ENCODE peak calls at places on chromosomes 5 and 9, in nine cellular contexts. R is HCT116, P is HL-60, H is natural killer cell, K is GM12865, L is neural crest cell, T is astrocyte of the spinal cord, Q is fibroblast of lung, M is lower leg skin. C is an unnamed sample.

GRCh38 chr5:153079396-153079795 is 411.1 kb upstream of the GRIA1 start:
- DNase-seq in R (no peak), P (no peak), H (no peak), K (no peak), L (no peak), T (no peak), Q (no peak), M (no peak), C (no peak)

GRCh38 chr9:101738566-101739183 is at the start of gene GRIN3A:
- DNase-seq in R (no peak), P (no peak), H (no peak), K (no peak), L (peak; percentile 7), T (no peak), Q (no peak), M (no peak), C (no peak)

GRCh38 chr5:160467555-160468418 is 46.1 kb downstream of the PTTG1 start:
- DNase-seq in R (no peak), P (no peak), H (peak; percentile 79), K (peak; percentile 97), L (no peak), T (peak; percentile 85), Q (peak; percentile 72), M (peak; percentile 92), C (peak; percentile 82)

GRCh38 chr5:146059349-146060220 is 45.8 kb downstream of the PLAC8L1 start:
- DNase-seq in R (no peak), P (no peak), H (no peak), K (no peak), L (no peak), T (no peak), Q (no peak), M (no peak), C (no peak)

GRCh38 chr5:127582723-127583370 is 65.4 kb downstream of the PRRC1 start:
- DNase-seq in R (no peak), P (no peak), H (no peak), K (no peak), L (no peak), T (peak; percentile 7), Q (no peak), M (no peak), C (no peak)

GRCh38 chr5:93800988-93801811 is 59.8 kb upstream of the POU5F2 start:
- DNase-seq in R (peak; percentile 66), P (no peak), H (no peak), K (peak; percentile 54), L (peak; percentile 39), T (peak; percentile 77), Q (peak; percentile 81), M (no peak), C (no peak)

GRCh38 chr5:108727639-108728565 is 19.8 kb upstream of the FER start:
- DNase-seq in R (peak; percentile 82), P (peak; percentile 40), H (peak; percentile 53), K (peak; percentile 85), L (peak; percentile 79), T (peak; percentile 92), Q (peak; percentile 93), M (peak; percentile 98), C (peak; percentile 62)

GRCh38 chr9:4987996-4988421 is 2.9 kb downstream of the JAK2 start:
- DNase-seq in R (peak; percentile 48), P (no peak), H (peak; percentile 17), K (peak; percentile 75), L (peak; percentile 55), T (peak; percentile 78), Q (peak; percentile 76), M (no peak), C (no peak)

GRCh38 chr5:177128551-177128976 is 5.0 kb upstream of the NSD1 start:
- DNase-seq in R (no peak), P (no peak), H (no peak), K (no peak), L (no peak), T (no peak), Q (no peak), M (no peak), C (no peak)

GRCh38 chr9:20303066-20303465 is 319.2 kb downstream of the MLLT3 start:
- DNase-seq in R (no peak), P (no peak), H (no peak), K (no peak), L (no peak), T (no peak), Q (peak; percentile 22), M (no peak), C (no peak)

GRCh38 chr9:113993838-113994540 is 84.1 kb downstream of the AMBP start:
- DNase-seq in R (no peak), P (no peak), H (no peak), K (no peak), L (no peak), T (peak; percentile 73), Q (peak; percentile 72), M (peak; percentile 93), C (no peak)

GRCh38 chr9:85740821-85741111 is 988 bp downstream of the AGTPBP1 start:
- DNase-seq in R (no peak), P (peak; percentile 90), H (no peak), K (no peak), L (no peak), T (peak; percentile 37), Q (peak; percentile 34), M (no peak), C (no peak)

GRCh38 chr5:5492087-5492933 is 69.8 kb downstream of the ICE1 start:
- DNase-seq in R (peak; percentile 57), P (peak; percentile 27), H (no peak), K (peak; percentile 67), L (no peak), T (peak; percentile 55), Q (peak; percentile 69), M (no peak), C (no peak)

GRCh38 chr5:63957617-63958016 is 4.6 kb downstream of the HTR1A start:
- DNase-seq in R (no peak), P (no peak), H (no peak), K (no peak), L (no peak), T (no peak), Q (no peak), M (no peak), C (no peak)

GRCh38 chr5:63960646-63961045 is 1.6 kb downstream of the HTR1A start:
- DNase-seq in R (no peak), P (no peak), H (no peak), K (no peak), L (no peak), T (no peak), Q (no peak), M (peak; percentile 68), C (no peak)

GRCh38 chr5:63958654-63959053 is 3.6 kb downstream of the HTR1A start:
- DNase-seq in R (no peak), P (no peak), H (no peak), K (no peak), L (no peak), T (no peak), Q (no peak), M (no peak), C (no peak)

GRCh38 chr5:63961125-63961597 is 1.1 kb downstream of the HTR1A start:
- DNase-seq in R (no peak), P (no peak), H (no peak), K (no peak), L (no peak), T (no peak), Q (no peak), M (peak; percentile 72), C (no peak)

GRCh38 chr5:63959177-63959982 is 2.9 kb downstream of the HTR1A start:
- DNase-seq in R (no peak), P (no peak), H (no peak), K (no peak), L (peak; percentile 35), T (no peak), Q (no peak), M (peak; percentile 70), C (no peak)
- TF ChIP-seq CTCF in R (no peak), P (no peak), H (no peak), K (no peak), L (peak; percentile 74), T (no peak), Q (no peak), M (no peak), C (no peak)

GRCh38 chr9:115691097-115691496 is 462.5 kb upstream of the PAPPA start:
- DNase-seq in R (no peak), P (no peak), H (no peak), K (no peak), L (no peak), T (peak; percentile 97), Q (peak; percentile 96), M (no peak), C (no peak)

GRCh38 chr9:115694991-115695390 is 458.6 kb upstream of the PAPPA start:
- DNase-seq in R (no peak), P (no peak), H (no peak), K (no peak), L (no peak), T (no peak), Q (no peak), M (no peak), C (no peak)

GRCh38 chr9:115689331-115689730 is 464.3 kb upstream of the PAPPA start:
- DNase-seq in R (no peak), P (no peak), H (no peak), K (no peak), L (no peak), T (no peak), Q (no peak), M (no peak), C (no peak)

GRCh38 chr9:115691686-115692085 is 461.9 kb upstream of the PAPPA start:
- DNase-seq in R (no peak), P (no peak), H (no peak), K (no peak), L (no peak), T (peak; percentile 71), Q (peak; percentile 74), M (no peak), C (no peak)

GRCh38 chr9:115694014-115694413 is 459.6 kb upstream of the PAPPA start:
- DNase-seq in R (no peak), P (no peak), H (no peak), K (peak; percentile 3), L (no peak), T (peak; percentile 82), Q (peak; percentile 95), M (no peak), C (no peak)
- TF ChIP-seq CTCF in R (peak; percentile 25), P (no peak), H (no peak), K (no peak), L (peak; percentile 35), T (peak; percentile 31), Q (peak; percentile 37), M (no peak), C (no peak)

GRCh38 chr5:36090033-36090432 is 23.4 kb upstream of the UGT3A2 start:
- DNase-seq in R (peak; percentile 29), P (no peak), H (no peak), K (peak; percentile 58), L (no peak), T (peak; percentile 5), Q (peak; percentile 11), M (no peak), C (no peak)
- TF ChIP-seq CTCF in R (peak; percentile 17), P (peak; percentile 28), H (no peak), K (peak; percentile 52), L (peak; percentile 48), T (peak; percentile 58), Q (peak; percentile 35), M (no peak), C (no peak)

GRCh38 chr9:87792831-87793288 is 66.9 kb downstream of the CTSL start:
- DNase-seq in R (peak; percentile 63), P (peak; percentile 93), H (no peak), K (peak; percentile 86), L (no peak), T (peak; percentile 40), Q (peak; percentile 94), M (peak; percentile 93), C (no peak)
- TF ChIP-seq CTCF in R (no peak), P (no peak), H (no peak), K (no peak), L (no peak), T (peak; percentile 13), Q (peak; percentile 50), M (no peak), C (no peak)

C was measured in activated B cell treated with CpG ODN at 0.5 μM for 24 hours.